ENCODE peak calls at places on chromosomes 16 and 17, in eight cellular contexts. L is heart right ventricle; T is OCI-LY7; N is heart left ventricle; X is effector CD4-positive, alpha-beta T cell; Q is AG04450; F is dorsolateral prefrontal cortex; K is CD4-positive, alpha-beta memory T cell. J is an unnamed sample.

GRCh38 chr17:68097161-68097805 is 61.7 kb downstream of the KPNA2 start:
- DNase-seq in F (no peak), L (no peak), K (no peak), X (no peak), N (no peak), Q (no peak), T (no peak), J (no peak)

GRCh38 chr17:55588858-55589257 is 77.6 kb upstream of the SMIM36 start:
- DNase-seq in K (no peak), T (no peak), X (no peak), N (no peak), Q (no peak), L (no peak), F (no peak), J (no peak)

GRCh38 chr16:1818873-1819525 is 7.6 kb downstream of the HAGH start:
- DNase-seq in F (no peak), T (no peak), X (no peak), Q (no peak), N (no peak), K (no peak), L (no peak), J (peak)

GRCh38 chr17:8859029-8859803 is 8.3 kb downstream of the PIK3R6 start:
- DNase-seq in X (no peak), F (no peak), Q (no peak), T (no peak), K (no peak), L (no peak), N (no peak), J (no peak)

GRCh38 chr17:72603346-72604242 is 482.8 kb downstream of the SOX9 start:
- DNase-seq in T (no peak), Q (peak), F (no peak), L (no peak), X (no peak), N (no peak), K (no peak), J (no peak)

GRCh38 chr17:6347776-6348175 is 87.1 kb downstream of the AIPL1 start:
- DNase-seq in L (no peak), F (no peak), N (no peak), K (no peak), T (no peak), Q (no peak), X (no peak), J (no peak)

GRCh38 chr17:6323626-6324356 is 111.1 kb downstream of the AIPL1 start:
- DNase-seq in T (no peak), F (no peak), N (no peak), K (no peak), X (no peak), L (no peak), Q (no peak), J (no peak)

GRCh38 chr17:77909236-77909635 is 49.3 kb upstream of the TNRC6C start:
- DNase-seq in K (no peak), N (peak), Q (no peak), L (peak), X (no peak), T (no peak), F (no peak), J (no peak)

GRCh38 chr17:35052780-35053179 is 10.7 kb downstream of the RFFL start:
- DNase-seq in X (no peak), N (no peak), T (no peak), F (no peak), L (no peak), Q (no peak), K (no peak), J (no peak)

GRCh38 chr17:80847506-80848230 is 144.0 kb upstream of the CHMP6 start:
- DNase-seq in K (peak), F (no peak), L (no peak), N (no peak), T (no peak), Q (no peak), X (no peak), J (peak)

GRCh38 chr16:15043344-15043743 is 12.5 kb downstream of the NTAN1 start:
- DNase-seq in Q (no peak), K (no peak), T (no peak), L (no peak), X (no peak), N (no peak), F (no peak), J (no peak)

GRCh38 chr17:62919388-62919787 is 46.6 kb upstream of the TANC2 start:
- DNase-seq in Q (no peak), N (no peak), T (no peak), K (no peak), X (no peak), L (no peak), F (no peak), J (no peak)

GRCh38 chr17:42287305-42288077 is 807 bp upstream of the STAT5A start:
- DNase-seq in T (no peak), N (no peak), K (peak), F (no peak), L (peak), Q (no peak), X (no peak), J (peak)

GRCh38 chr16:70252355-70252988 is 732 bp upstream of the EXOSC6 start:
- DNase-seq in L (no peak), T (peak), Q (no peak), X (no peak), N (no peak), F (no peak), K (no peak), J (peak)

GRCh38 chr17:1703063-1703462 is 7.1 kb downstream of the TLCD2 start:
- DNase-seq in T (no peak), L (no peak), K (no peak), Q (no peak), X (no peak), N (no peak), F (no peak), J (no peak)

GRCh38 chr16:10480151-10480550 is 94.3 kb downstream of the ATF7IP2 start:
- DNase-seq in F (no peak), X (no peak), T (no peak), N (no peak), L (no peak), Q (no peak), K (no peak), J (no peak)

GRCh38 chr17:4161560-4162221 is 18.7 kb downstream of the CYB5D2 start:
- DNase-seq in T (no peak), K (no peak), F (no peak), X (no peak), N (no peak), L (no peak), Q (no peak), J (no peak)